ENCODE peak calls at places on chromosomes 16 and 17, in seven cellular contexts. One of them, this sample, is unnamed. For H3K27me3, the result is how much of the 10 kb centered on the place peaks cover.

GRCh38 chr17:47239663-47240374 is 13.8 kb upstream of the ITGB3 start:
- DNase-seq in uterus: peak
- DNase-seq in left lung: peak
- DNase-seq in adrenal gland: peak
- DNase-seq in naive thymus-derived CD4-positive, alpha-beta T cell: no peak
- DNase-seq in tibial artery: peak
- DNase-seq in tibial nerve: peak
- DNase-seq in this sample: peak

GRCh38 chr16:19972111-19972510 is 87.5 kb upstream of the GPRC5B start:
- DNase-seq in uterus: no peak
- DNase-seq in left lung: no peak
- DNase-seq in adrenal gland: no peak
- DNase-seq in naive thymus-derived CD4-positive, alpha-beta T cell: no peak
- DNase-seq in tibial artery: no peak
- DNase-seq in tibial nerve: no peak
- DNase-seq in this sample: no peak

GRCh38 chr17:66398617-66399016 is 96.2 kb downstream of the PRKCA start:
- DNase-seq in uterus: no peak
- DNase-seq in left lung: no peak
- DNase-seq in adrenal gland: no peak
- DNase-seq in naive thymus-derived CD4-positive, alpha-beta T cell: no peak
- DNase-seq in tibial artery: no peak
- DNase-seq in tibial nerve: no peak
- DNase-seq in this sample: no peak

GRCh38 chr17:82008258-82008940 is 14.3 kb downstream of the CENPX start:
- DNase-seq in uterus: no peak
- DNase-seq in left lung: no peak
- DNase-seq in adrenal gland: no peak
- DNase-seq in naive thymus-derived CD4-positive, alpha-beta T cell: no peak
- DNase-seq in tibial artery: no peak
- DNase-seq in tibial nerve: no peak
- DNase-seq in this sample: no peak

GRCh38 chr16:2846511-2847310 is 11.3 kb downstream of the PRSS22 start:
- DNase-seq in uterus: no peak
- DNase-seq in left lung: no peak
- DNase-seq in adrenal gland: peak
- DNase-seq in naive thymus-derived CD4-positive, alpha-beta T cell: no peak
- DNase-seq in tibial artery: no peak
- DNase-seq in tibial nerve: no peak
- DNase-seq in this sample: no peak

GRCh38 chr17:20010099-20010863 is 1.1 kb downstream of the SPECC1 start:
- DNase-seq in uterus: peak
- DNase-seq in left lung: no peak
- DNase-seq in adrenal gland: peak
- DNase-seq in naive thymus-derived CD4-positive, alpha-beta T cell: no peak
- DNase-seq in tibial artery: peak
- DNase-seq in tibial nerve: peak
- DNase-seq in this sample: peak

GRCh38 chr17:29585080-29585751 is 4.2 kb downstream of the GIT1 start:
- DNase-seq in uterus: peak
- DNase-seq in left lung: no peak
- DNase-seq in adrenal gland: no peak
- DNase-seq in naive thymus-derived CD4-positive, alpha-beta T cell: no peak
- DNase-seq in tibial artery: peak
- DNase-seq in tibial nerve: no peak
- DNase-seq in this sample: peak

GRCh38 chr17:60079401-60079861 is 710 bp upstream of the HEATR6 start:
- DNase-seq in uterus: no peak
- DNase-seq in left lung: no peak
- DNase-seq in adrenal gland: no peak
- DNase-seq in naive thymus-derived CD4-positive, alpha-beta T cell: no peak
- DNase-seq in tibial artery: no peak
- DNase-seq in tibial nerve: no peak
- DNase-seq in this sample: no peak

GRCh38 chr17:83057793-83058477 is 21.5 kb upstream of the METRNL start:
- DNase-seq in uterus: peak
- DNase-seq in left lung: peak
- DNase-seq in adrenal gland: peak
- DNase-seq in naive thymus-derived CD4-positive, alpha-beta T cell: no peak
- DNase-seq in tibial artery: peak
- DNase-seq in tibial nerve: peak
- DNase-seq in this sample: peak

GRCh38 chr17:5912927-5913565 is 157.1 kb upstream of the WSCD1 start:
- DNase-seq in uterus: no peak
- DNase-seq in left lung: no peak
- DNase-seq in adrenal gland: no peak
- DNase-seq in naive thymus-derived CD4-positive, alpha-beta T cell: no peak
- DNase-seq in tibial artery: no peak
- DNase-seq in tibial nerve: no peak
- DNase-seq in this sample: no peak

GRCh38 chr16:8920676-8921625 is 38.8 kb downstream of the LITAFD start:
- DNase-seq in uterus: no peak
- DNase-seq in left lung: no peak
- DNase-seq in adrenal gland: no peak
- DNase-seq in naive thymus-derived CD4-positive, alpha-beta T cell: no peak
- DNase-seq in tibial artery: no peak
- DNase-seq in tibial nerve: no peak
- DNase-seq in this sample: no peak

GRCh38 chr16:87235810-87236515 is 81.2 kb downstream of the C16orf95 start:
- DNase-seq in uterus: no peak
- DNase-seq in left lung: no peak
- DNase-seq in adrenal gland: no peak
- DNase-seq in naive thymus-derived CD4-positive, alpha-beta T cell: no peak
- DNase-seq in tibial artery: peak
- DNase-seq in tibial nerve: no peak
- DNase-seq in this sample: no peak

GRCh38 chr17:76125391-76125675 is 15.7 kb downstream of the FOXJ1 start:
- DNase-seq in uterus: no peak
- DNase-seq in left lung: no peak
- DNase-seq in adrenal gland: no peak
- DNase-seq in naive thymus-derived CD4-positive, alpha-beta T cell: no peak
- DNase-seq in tibial artery: no peak
- DNase-seq in tibial nerve: no peak
- DNase-seq in this sample: peak

GRCh38 chr17:75006653-75007052 is 5.8 kb upstream of the MRPL58 start:
- DNase-seq in uterus: no peak
- DNase-seq in left lung: no peak
- DNase-seq in adrenal gland: no peak
- DNase-seq in naive thymus-derived CD4-positive, alpha-beta T cell: no peak
- DNase-seq in tibial artery: no peak
- DNase-seq in tibial nerve: no peak
- DNase-seq in this sample: no peak

GRCh38 chr16:83720981-83721380 is 86.8 kb upstream of the HSBP1 start:
- DNase-seq in uterus: no peak
- DNase-seq in left lung: no peak
- DNase-seq in adrenal gland: no peak
- DNase-seq in naive thymus-derived CD4-positive, alpha-beta T cell: no peak
- DNase-seq in tibial artery: no peak
- DNase-seq in tibial nerve: no peak
- DNase-seq in this sample: no peak

GRCh38 chr17:18139498-18139897 is 30.9 kb downstream of the MYO15A start:
- DNase-seq in uterus: no peak
- DNase-seq in left lung: no peak
- DNase-seq in adrenal gland: no peak
- DNase-seq in naive thymus-derived CD4-positive, alpha-beta T cell: no peak
- DNase-seq in tibial artery: no peak
- DNase-seq in tibial nerve: no peak
- DNase-seq in this sample: no peak

GRCh38 chr17:38687291-38687690 is 12.5 kb upstream of the EPOP start:
- DNase-seq in uterus: no peak
- DNase-seq in left lung: no peak
- DNase-seq in adrenal gland: no peak
- DNase-seq in naive thymus-derived CD4-positive, alpha-beta T cell: no peak
- DNase-seq in tibial artery: no peak
- DNase-seq in tibial nerve: no peak
- DNase-seq in this sample: no peak

GRCh38 chr17:63925615-63926014 is 6.5 kb downstream of the CD79B start:
- DNase-seq in uterus: no peak
- DNase-seq in left lung: no peak
- DNase-seq in adrenal gland: no peak
- DNase-seq in naive thymus-derived CD4-positive, alpha-beta T cell: no peak
- DNase-seq in tibial artery: no peak
- DNase-seq in tibial nerve: no peak
- DNase-seq in this sample: no peak

GRCh38 chr16:30746638-30747160 is 1.5 kb upstream of the PHKG2 start:
- DNase-seq in uterus: no peak
- DNase-seq in left lung: no peak
- DNase-seq in adrenal gland: no peak
- DNase-seq in naive thymus-derived CD4-positive, alpha-beta T cell: no peak
- DNase-seq in tibial artery: no peak
- DNase-seq in tibial nerve: no peak
- DNase-seq in this sample: no peak

GRCh38 chr17:82019905-82020873 is 2.5 kb downstream of the CENPX start:
- DNase-seq in uterus: no peak
- DNase-seq in left lung: no peak
- DNase-seq in adrenal gland: peak
- DNase-seq in naive thymus-derived CD4-positive, alpha-beta T cell: peak
- DNase-seq in tibial artery: no peak
- DNase-seq in tibial nerve: no peak
- DNase-seq in this sample: peak

GRCh38 chr16:1296688-1297412 is 12.6 kb upstream of the UBE2I start:
- DNase-seq in uterus: no peak
- DNase-seq in left lung: no peak
- DNase-seq in adrenal gland: peak
- DNase-seq in naive thymus-derived CD4-positive, alpha-beta T cell: no peak
- DNase-seq in tibial artery: no peak
- DNase-seq in tibial nerve: no peak
- DNase-seq in this sample: no peak

GRCh38 chr16:3086596-3087242 is 12.4 kb downstream of the ZSCAN10 start:
- DNase-seq in uterus: no peak
- DNase-seq in left lung: no peak
- DNase-seq in adrenal gland: no peak
- DNase-seq in naive thymus-derived CD4-positive, alpha-beta T cell: no peak
- DNase-seq in tibial artery: no peak
- DNase-seq in tibial nerve: no peak
- DNase-seq in this sample: no peak

GRCh38 chr16:14177704-14178103 is 106.6 kb downstream of the MRTFB start:
- DNase-seq in uterus: no peak
- DNase-seq in left lung: no peak
- DNase-seq in adrenal gland: no peak
- DNase-seq in naive thymus-derived CD4-positive, alpha-beta T cell: no peak
- DNase-seq in tibial artery: no peak
- DNase-seq in tibial nerve: no peak
- DNase-seq in this sample: no peak

GRCh38 chr16:56807011-56807675 is 57.9 kb upstream of the SLC12A3 start:
- DNase-seq in uterus: no peak
- DNase-seq in left lung: no peak
- DNase-seq in adrenal gland: no peak
- DNase-seq in naive thymus-derived CD4-positive, alpha-beta T cell: no peak
- DNase-seq in tibial artery: no peak
- DNase-seq in tibial nerve: no peak
- DNase-seq in this sample: no peak

GRCh38 chr16:52227851-52228250 is 319.1 kb downstream of the TOX3 start:
- DNase-seq in uterus: no peak
- DNase-seq in left lung: no peak
- DNase-seq in adrenal gland: no peak
- DNase-seq in naive thymus-derived CD4-positive, alpha-beta T cell: no peak
- DNase-seq in tibial artery: no peak
- DNase-seq in tibial nerve: no peak
- DNase-seq in this sample: no peak

GRCh38 chr16:8505327-8505991 is 84.9 kb downstream of the TMEM114 start:
- DNase-seq in uterus: no peak
- DNase-seq in left lung: no peak
- DNase-seq in adrenal gland: no peak
- DNase-seq in naive thymus-derived CD4-positive, alpha-beta T cell: no peak
- DNase-seq in tibial artery: no peak
- DNase-seq in tibial nerve: no peak
- DNase-seq in this sample: no peak

GRCh38 chr17:16814439-16814838 is 124.4 kb downstream of the CCDC144A start:
- DNase-seq in uterus: no peak
- DNase-seq in left lung: no peak
- DNase-seq in adrenal gland: no peak
- DNase-seq in naive thymus-derived CD4-positive, alpha-beta T cell: no peak
- DNase-seq in tibial artery: no peak
- DNase-seq in tibial nerve: no peak
- DNase-seq in this sample: no peak

DNA sequence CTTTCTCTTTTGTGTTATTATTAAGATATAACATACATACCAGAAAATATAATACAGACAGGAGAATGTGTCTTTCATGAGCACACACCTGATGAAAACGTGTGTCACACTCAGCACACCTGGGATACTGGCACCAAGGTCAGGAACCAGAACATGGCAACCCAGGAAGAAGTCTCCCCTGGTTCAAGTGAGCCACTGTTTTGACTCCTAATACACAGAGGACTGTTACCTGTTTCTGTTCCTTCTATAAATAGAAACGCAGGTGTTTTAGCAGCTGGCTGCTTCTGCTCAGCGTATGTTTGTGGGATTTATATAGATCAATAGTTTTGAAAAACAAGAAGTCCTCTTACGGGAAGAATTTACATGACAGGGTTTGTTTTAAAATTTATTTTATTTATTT is 3.5 kb downstream of the SEC14L1 start:
- DNase-seq in uterus: no peak
- DNase-seq in left lung: no peak
- DNase-seq in adrenal gland: no peak
- DNase-seq in naive thymus-derived CD4-positive, alpha-beta T cell: no peak
- DNase-seq in tibial artery: no peak
- DNase-seq in tibial nerve: no peak
- DNase-seq in this sample: no peak
- H3K4me3 ChIP-seq in uterus: no peak
- H3K4me3 ChIP-seq in left lung: peak
- H3K4me3 ChIP-seq in adrenal gland: no peak
- H3K4me3 ChIP-seq in naive thymus-derived CD4-positive, alpha-beta T cell: no peak
- H3K4me3 ChIP-seq in tibial artery: no peak
- H3K4me3 ChIP-seq in tibial nerve: no peak
- H3K4me3 ChIP-seq in this sample: peak

GRCh38 chr16:68389006-68389405 is 59.3 kb downstream of the SMPD3 start:
- DNase-seq in uterus: no peak
- DNase-seq in left lung: no peak
- DNase-seq in adrenal gland: no peak
- DNase-seq in naive thymus-derived CD4-positive, alpha-beta T cell: no peak
- DNase-seq in tibial artery: no peak
- DNase-seq in tibial nerve: no peak
- DNase-seq in this sample: no peak
- H3K27me3 ChIP-seq in uterus: under half
- H3K27me3 ChIP-seq in left lung: under half
- H3K27me3 ChIP-seq in adrenal gland: under half
- H3K27me3 ChIP-seq in naive thymus-derived CD4-positive, alpha-beta T cell: under half
- H3K27me3 ChIP-seq in tibial artery: under half
- H3K27me3 ChIP-seq in tibial nerve: under half
- H3K27me3 ChIP-seq in this sample: under half

GRCh38 chr16:77812856-77813523 is 24.6 kb downstream of the VAT1L start:
- DNase-seq in uterus: no peak
- DNase-seq in left lung: no peak
- DNase-seq in adrenal gland: no peak
- DNase-seq in naive thymus-derived CD4-positive, alpha-beta T cell: no peak
- DNase-seq in tibial artery: no peak
- DNase-seq in tibial nerve: no peak
- DNase-seq in this sample: no peak
- H3K4me3 ChIP-seq in uterus: no peak
- H3K4me3 ChIP-seq in left lung: no peak
- H3K4me3 ChIP-seq in adrenal gland: no peak
- H3K4me3 ChIP-seq in naive thymus-derived CD4-positive, alpha-beta T cell: no peak
- H3K4me3 ChIP-seq in tibial artery: no peak
- H3K4me3 ChIP-seq in tibial nerve: no peak
- H3K4me3 ChIP-seq in this sample: no peak

DNA sequence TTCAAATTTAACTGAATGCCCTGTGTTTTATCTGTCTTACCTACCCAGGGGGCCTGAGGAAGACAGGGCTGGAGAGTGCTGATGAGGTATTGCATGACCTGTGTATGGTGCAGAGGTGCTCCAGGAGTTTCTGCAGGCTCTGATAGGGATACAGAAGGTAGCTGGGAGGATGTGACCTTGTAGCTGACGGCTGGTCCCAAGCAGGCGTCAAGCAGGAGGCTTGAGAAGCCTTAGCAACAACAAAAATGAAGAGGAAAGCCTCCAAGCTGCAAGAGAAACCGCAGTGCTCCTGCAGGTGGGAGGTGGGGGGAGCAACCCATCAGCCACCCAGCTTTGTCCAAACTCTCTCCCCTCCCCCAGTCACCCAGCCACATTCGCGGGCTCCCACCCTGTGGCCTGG is 40.4 kb downstream of the LAT start:
- DNase-seq in uterus: no peak
- DNase-seq in left lung: no peak
- DNase-seq in adrenal gland: no peak
- DNase-seq in naive thymus-derived CD4-positive, alpha-beta T cell: no peak
- DNase-seq in tibial artery: no peak
- DNase-seq in tibial nerve: no peak
- DNase-seq in this sample: no peak
- H3K27me3 ChIP-seq in uterus: under half
- H3K27me3 ChIP-seq in left lung: under half
- H3K27me3 ChIP-seq in adrenal gland: under half
- H3K27me3 ChIP-seq in naive thymus-derived CD4-positive, alpha-beta T cell: under half
- H3K27me3 ChIP-seq in tibial artery: under half
- H3K27me3 ChIP-seq in tibial nerve: under half
- H3K27me3 ChIP-seq in this sample: under half

This sample was measured in heart left ventricle.